ENCODE peak calls at places on chromosome 7, in four cellular contexts. C is stimulated activated CD4-positive, alpha-beta T cell treated with anti-CD3 and anti-CD28 coated beads, Interleukin-2, amount 100 ng/mL, for 48 hours; A is HT1080; B is activated CD8-positive, alpha-beta memory T cell treated with anti-CD3 and anti-CD28 coated beads for 24 hours. V is an unnamed sample.

GRCh38 chr7:37212526-37212925 is 236.1 kb downstream of the ELMO1 start:
- DNase-seq in C (no peak), A (no peak), B (no peak), V (no peak)

GRCh38 chr7:10940748-10941358 is 32.8 kb upstream of the PHF14 start:
- DNase-seq in C (no peak), A (no peak), B (peak; percentile 63), V (no peak)

GRCh38 chr7:37353949-37354660 is 94.6 kb downstream of the ELMO1 start:
- DNase-seq in C (no peak), A (peak; percentile 1), B (no peak), V (no peak)

GRCh38 chr7:44608916-44609648 is 2.7 kb downstream of the OGDH start:
- DNase-seq in C (no peak), A (no peak), B (no peak), V (no peak)

GRCh38 chr7:22725585-22725984 is 1.4 kb upstream of the IL6 start:
- DNase-seq in C (no peak), A (no peak), B (no peak), V (no peak)

GRCh38 chr7:155885162-155886160 is 73.2 kb upstream of the SHH start:
- DNase-seq in C (no peak), A (peak; percentile 78), B (no peak), V (peak; percentile 25)

GRCh38 chr7:68730871-68731403 is 867.3 kb upstream of the AUTS2 start:
- DNase-seq in C (no peak), A (no peak), B (no peak), V (no peak)

GRCh38 chr7:127251048-127251451 is 1.7 kb downstream of the GRM8 start:
- DNase-seq in C (no peak), A (no peak), B (no peak), V (peak; percentile 10)

GRCh38 chr7:28409716-28410627 is 2.3 kb upstream of the CREB5 start:
- DNase-seq in C (no peak), A (peak; percentile 5), B (peak; percentile 59), V (peak; percentile 49)

GRCh38 chr7:47241112-47242065 is 340.5 kb downstream of the TNS3 start:
- DNase-seq in C (no peak), A (peak; percentile 29), B (no peak), V (no peak)

GRCh38 chr7:92641921-92642511 is 51.8 kb upstream of the FAM133B start:
- DNase-seq in C (peak; percentile 45), A (peak; percentile 94), B (peak; percentile 80), V (no peak)

GRCh38 chr7:83976302-83976701 is 218.3 kb downstream of the SEMA3A start:
- DNase-seq in C (no peak), A (peak; percentile 18), B (no peak), V (no peak)

GRCh38 chr7:68841004-68841403 is 757.3 kb upstream of the AUTS2 start:
- DNase-seq in C (no peak), A (no peak), B (no peak), V (no peak)

GRCh38 chr7:19932549-19933249 is 159.3 kb upstream of the TMEM196 start:
- DNase-seq in C (no peak), A (no peak), B (no peak), V (no peak)

GRCh38 chr7:142901426-142902259 is 16.1 kb upstream of the TRPV6 start:
- DNase-seq in C (no peak), A (no peak), B (no peak), V (no peak)

V was measured in endothelial cell.